ENCODE peak calls at places on chromosome 12, in five cellular contexts. G is H9; Y is CD4-positive, alpha-beta T cell; M is aorta; K is adipocyte. R is an unnamed sample.

GRCh38 chr12:60263146-60263545 is 667.3 kb downstream of the SLC16A7 start:
- DNase-seq in G (no peak), K (peak; percentile 60), Y (no peak), M (no peak), R (no peak)

GRCh38 chr12:67751376-67751928 is 102.9 kb downstream of the DYRK2 start:
- DNase-seq in G (no peak), K (no peak), Y (no peak), M (no peak), R (no peak)

GRCh38 chr12:78035913-78036658 is 205.4 kb downstream of the NAV3 start:
- DNase-seq in K (no peak), G (no peak), Y (no peak), M (no peak), R (no peak)

GRCh38 chr12:132222096-132222807 is 78.0 kb downstream of the NOC4L start:
- DNase-seq in K (peak; percentile 7), G (no peak), M (peak; percentile 48), Y (peak; percentile 49), R (no peak)

GRCh38 chr12:39161686-39162085 is 256.3 kb upstream of the CPNE8 start:
- DNase-seq in M (no peak), G (no peak), Y (no peak), K (no peak), R (no peak)

GRCh38 chr12:90299121-90299520 is 590.5 kb upstream of the ATP2B1 start:
- DNase-seq in G (no peak), M (no peak), K (no peak), Y (no peak), R (no peak)

GRCh38 chr12:81598205-81598604 is 160.9 kb downstream of the PPFIA2 start:
- DNase-seq in M (no peak), K (peak; percentile 4), G (no peak), Y (no peak), R (no peak)

GRCh38 chr12:29580971-29581370 is 83.5 kb upstream of the OVCH1 start:
- DNase-seq in Y (no peak), M (no peak), G (no peak), K (no peak), R (no peak)

GRCh38 chr12:127143020-127143419 is 1124.0 kb upstream of the TMEM132C start:
- DNase-seq in M (no peak), G (peak; percentile 91), K (no peak), Y (no peak), R (no peak)

GRCh38 chr12:85277900-85278597 is 2.0 kb upstream of the ALX1 start:
- DNase-seq in M (peak; percentile 48), G (peak; percentile 74), Y (no peak), K (no peak), R (no peak)

GRCh38 chr12:79420146-79420618 is 270.6 kb downstream of the PAWR start:
- DNase-seq in M (no peak), G (no peak), K (peak; percentile 90), Y (no peak), R (no peak)

GRCh38 chr12:106243620-106244019 is 4.2 kb downstream of the CKAP4 start:
- DNase-seq in M (no peak), Y (no peak), G (no peak), K (no peak), R (no peak)

GRCh38 chr12:6328045-6328779 is 13.7 kb downstream of the TNFRSF1A start:
- DNase-seq in G (no peak), K (no peak), M (no peak), Y (no peak), R (no peak)

GRCh38 chr12:31029916-31030562 is 43.6 kb upstream of the DDX11 start:
- DNase-seq in Y (no peak), G (peak; percentile 22), M (no peak), K (no peak), R (no peak)

DNA sequence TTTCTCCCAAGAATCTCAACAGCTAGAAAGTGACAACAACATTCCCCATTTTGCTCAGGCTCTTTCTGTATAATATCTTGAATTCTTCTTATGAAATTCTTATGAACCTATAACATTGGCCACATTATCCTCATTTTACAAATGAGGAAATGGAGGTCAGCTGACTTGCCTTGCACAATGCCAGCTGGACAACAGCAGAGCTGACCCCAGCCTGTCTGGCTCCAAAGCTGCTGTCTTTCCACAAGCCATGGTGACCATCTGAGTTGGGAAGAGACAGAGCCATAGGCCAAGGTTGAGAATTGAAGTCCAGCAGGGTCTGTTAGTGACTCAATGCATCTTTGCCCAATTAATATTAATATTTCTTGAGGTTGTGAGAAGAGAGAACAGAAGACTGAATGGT is 87.3 kb downstream of the KSR2 start:
- DNase-seq in Y (no peak), K (no peak), M (no peak), G (no peak), R (no peak)
- H3K27me3 ChIP-seq in Y (peaks cover 11% of the 10 kb centered on the region), K (peaks cover 33% of the 10 kb centered on the region), M (peaks cover 1% of the 10 kb centered on the region), G (no peaks in the 10 kb centered on the region), R (no peaks in the 10 kb centered on the region)

GRCh38 chr12:98895086-98895651 is 250.1 kb downstream of the APAF1 start:
- DNase-seq in M (no peak), G (peak; percentile 80), Y (no peak), K (peak; percentile 14), R (no peak)
- H3K27me3 ChIP-seq in M (no peaks in the 10 kb centered on the region), G (peaks cover 28% of the 10 kb centered on the region), Y (peaks cover 59% of the 10 kb centered on the region), K (peaks cover 50% of the 10 kb centered on the region), R (peaks cover 36% of the 10 kb centered on the region)

DNA sequence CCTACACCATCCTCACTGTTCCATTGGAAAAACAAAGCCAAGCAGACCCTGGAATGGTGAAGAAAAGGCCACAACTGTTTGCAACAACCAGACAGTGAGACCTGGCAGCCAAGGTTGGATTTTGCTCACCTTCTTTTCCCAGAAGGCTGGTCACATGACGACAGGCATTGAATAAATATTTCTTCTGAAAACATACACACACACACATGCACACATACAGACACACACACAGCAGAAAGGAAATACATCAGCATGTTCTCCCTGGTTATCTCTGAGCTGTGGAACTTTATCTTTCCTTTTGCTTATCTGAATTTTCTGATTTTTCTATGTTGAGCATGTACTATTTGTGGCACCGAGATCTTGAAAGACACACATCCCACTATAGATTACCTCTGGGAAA is 38.0 kb upstream of the CCDC60 start:
- DNase-seq in Y (no peak), K (no peak), M (no peak), G (no peak), R (no peak)
- H3K27me3 ChIP-seq in Y (no peaks in the 10 kb centered on the region), K (peaks cover 15% of the 10 kb centered on the region), M (no peaks in the 10 kb centered on the region), G (no peaks in the 10 kb centered on the region), R (no peaks in the 10 kb centered on the region)

DNA sequence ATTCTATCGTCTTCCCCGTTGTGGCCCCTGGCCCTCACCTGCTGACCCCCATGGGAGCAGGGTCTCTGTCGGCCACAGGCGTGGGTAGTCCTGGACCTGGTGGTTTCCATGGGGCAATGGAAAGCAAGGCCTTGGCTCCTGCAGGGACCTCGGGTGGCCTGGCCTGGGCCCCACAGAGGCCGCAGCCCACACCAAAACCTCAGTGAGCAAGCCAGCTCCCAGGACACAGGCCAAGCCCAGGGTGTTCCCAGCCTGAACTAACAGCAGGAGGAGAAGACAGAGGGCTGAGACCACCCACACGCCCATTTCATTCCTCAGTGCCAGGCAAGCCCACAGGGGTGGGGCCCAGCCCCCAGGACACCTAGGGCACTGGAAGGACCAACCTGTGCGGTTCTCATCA is 16.9 kb downstream of the ABCB9 start:
- DNase-seq in Y (no peak), G (no peak), K (no peak), M (no peak), R (no peak)
- H3K27me3 ChIP-seq in Y (no peaks in the 10 kb centered on the region), G (no peaks in the 10 kb centered on the region), K (no peaks in the 10 kb centered on the region), M (no peaks in the 10 kb centered on the region), R (no peaks in the 10 kb centered on the region)

GRCh38 chr12:109720152-109720855 is 6.7 kb downstream of the FAM222A start:
- DNase-seq in Y (no peak), M (no peak), K (no peak), G (no peak), R (no peak)
- H3K27me3 ChIP-seq in Y (peaks cover 19% of the 10 kb centered on the region), M (no peaks in the 10 kb centered on the region), K (peaks cover 52% of the 10 kb centered on the region), G (no peaks in the 10 kb centered on the region), R (peaks cover 23% of the 10 kb centered on the region)

DNA sequence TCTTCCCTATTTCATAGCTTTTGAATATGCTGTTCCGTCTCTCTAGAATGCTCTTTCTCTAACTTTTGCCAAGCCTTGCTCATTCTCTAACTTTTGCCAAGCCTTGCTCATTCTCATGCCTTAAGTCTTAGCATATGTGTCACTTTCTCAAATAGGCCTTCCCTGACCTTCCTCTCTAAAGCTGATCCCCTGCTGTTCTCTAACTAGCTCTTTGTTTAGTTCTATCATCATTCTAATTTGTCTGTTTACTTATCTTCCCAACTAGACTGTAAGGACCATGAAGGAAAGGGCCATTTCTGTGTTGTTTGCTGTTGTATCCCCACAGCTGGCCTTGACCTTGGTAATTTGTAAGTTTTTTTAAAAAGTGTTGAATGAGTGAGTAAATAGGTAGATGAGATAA is 71.1 kb downstream of the ZNF641 start:
- DNase-seq in G (no peak), K (no peak), M (no peak), Y (no peak), R (no peak)
- H3K27me3 ChIP-seq in G (peaks cover 36% of the 10 kb centered on the region), K (no peaks in the 10 kb centered on the region), M (peaks cover 2% of the 10 kb centered on the region), Y (no peaks in the 10 kb centered on the region), R (no peaks in the 10 kb centered on the region)

GRCh38 chr12:57238854-57239554 is 9.5 kb downstream of the SHMT2 start:
- DNase-seq in G (peak; percentile 93), M (peak; percentile 97), K (peak; percentile 95), Y (peak; percentile 87), R (peak; percentile 76)

GRCh38 chr12:57240926-57241555 is 9.9 kb downstream of the STAC3 start:
- DNase-seq in G (peak; percentile 82), K (peak; percentile 52), M (peak; percentile 72), Y (no peak), R (no peak)

GRCh38 chr12:57241556-57242310 is 9.3 kb downstream of the STAC3 start:
- DNase-seq in M (peak; percentile 74), Y (no peak), K (peak; percentile 42), G (no peak), R (no peak)

GRCh38 chr12:57239587-57240068 is 10.1 kb downstream of the SHMT2 start:
- DNase-seq in M (no peak), Y (no peak), K (no peak), G (peak; percentile 59), R (no peak)

DNA sequence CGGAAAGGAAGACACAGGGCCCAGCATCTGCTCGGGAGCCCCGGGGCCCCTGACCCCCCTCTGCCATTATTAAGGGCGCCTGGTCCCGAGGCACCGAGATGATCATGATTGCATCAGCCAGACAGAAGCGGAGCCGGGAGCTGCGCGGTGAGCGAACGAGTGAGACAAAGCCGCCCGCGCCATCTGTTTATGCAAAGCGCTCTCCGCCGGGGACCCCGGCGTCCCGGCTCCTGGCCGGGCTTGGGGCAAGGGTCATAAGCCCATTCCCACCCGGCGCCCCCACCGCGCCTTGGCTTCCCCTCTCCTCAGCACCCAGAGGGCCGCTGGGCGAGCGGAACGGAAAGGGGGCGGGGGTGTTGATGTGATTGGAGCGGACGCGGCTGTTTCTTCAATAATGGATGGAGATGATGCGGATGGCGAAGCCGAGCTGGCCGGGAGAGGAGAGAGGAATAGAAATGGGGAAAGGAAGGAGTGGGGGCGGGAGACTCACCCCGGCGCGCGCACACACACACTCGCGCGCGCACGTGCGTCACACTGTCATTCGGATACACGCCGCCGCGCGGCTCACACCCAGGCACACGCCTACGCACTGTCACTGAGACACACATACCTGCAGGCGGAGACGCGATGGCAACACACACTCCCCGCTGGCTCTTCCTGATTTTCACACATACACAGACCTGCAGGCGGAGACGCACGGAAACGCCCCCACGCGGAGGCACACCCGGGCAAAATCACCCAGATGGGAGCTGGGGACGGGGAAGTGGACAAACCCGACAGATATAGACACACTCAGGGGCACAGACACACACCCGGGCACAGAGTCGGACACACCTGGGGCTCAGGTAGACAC is 10.7 kb downstream of the STAC3 start:
- DNase-seq in K (peak; percentile 85), M (peak; percentile 86), Y (peak; percentile 73), G (peak; percentile 64), R (no peak)
- H3K27me3 ChIP-seq in K (peaks cover 4% of the 10 kb centered on the region), M (no peaks in the 10 kb centered on the region), Y (peaks cover 66% of the 10 kb centered on the region), G (peaks cover 56% of the 10 kb centered on the region), R (peaks cover 8% of the 10 kb centered on the region)

R was measured in tibial nerve.